ENCODE peak calls at places on chromosomes 4 and X, in ten cellular contexts. One of them, this sample, is unnamed.

GRCh38 chr4:138053601-138054322 is 188.4 kb downstream of the SLC7A11 start:
- DNase-seq in A673: peak; percentile 53
- DNase-seq in HepG2: no peak
- DNase-seq in GM23338: no peak
- DNase-seq in lower lobe of right lung: no peak
- DNase-seq in OCI-LY7: no peak
- DNase-seq in psoas muscle: no peak
- DNase-seq in fibroblast of lung: peak; percentile 94
- DNase-seq in esophagus muscularis mucosa: no peak
- DNase-seq in cardiac muscle cell: peak; percentile 87
- DNase-seq in this sample: no peak

GRCh38 chr4:155001229-155001628 is 207.2 kb upstream of the NPY2R start:
- DNase-seq in A673: no peak
- DNase-seq in HepG2: peak; percentile 18
- DNase-seq in GM23338: no peak
- DNase-seq in lower lobe of right lung: no peak
- DNase-seq in OCI-LY7: no peak
- DNase-seq in psoas muscle: no peak
- DNase-seq in fibroblast of lung: no peak
- DNase-seq in esophagus muscularis mucosa: no peak
- DNase-seq in cardiac muscle cell: no peak
- DNase-seq in this sample: no peak

GRCh38 chr4:187286536-187286935 is 562.9 kb upstream of the FAT1 start:
- DNase-seq in A673: no peak
- DNase-seq in HepG2: no peak
- DNase-seq in GM23338: no peak
- DNase-seq in lower lobe of right lung: no peak
- DNase-seq in OCI-LY7: no peak
- DNase-seq in psoas muscle: no peak
- DNase-seq in fibroblast of lung: peak; percentile 50
- DNase-seq in esophagus muscularis mucosa: no peak
- DNase-seq in cardiac muscle cell: peak; percentile 10
- DNase-seq in this sample: no peak

GRCh38 chrX:38839944-38840343 is 38.7 kb downstream of the MID1IP1 start:
- DNase-seq in A673: no peak
- DNase-seq in HepG2: no peak
- DNase-seq in GM23338: no peak
- DNase-seq in lower lobe of right lung: no peak
- DNase-seq in OCI-LY7: no peak
- DNase-seq in psoas muscle: no peak
- DNase-seq in fibroblast of lung: no peak
- DNase-seq in esophagus muscularis mucosa: no peak
- DNase-seq in cardiac muscle cell: no peak
- DNase-seq in this sample: no peak

GRCh38 chr4:129248621-129249020 is 152.7 kb downstream of the C4orf33 start:
- DNase-seq in A673: no peak
- DNase-seq in HepG2: no peak
- DNase-seq in GM23338: no peak
- DNase-seq in lower lobe of right lung: no peak
- DNase-seq in OCI-LY7: no peak
- DNase-seq in psoas muscle: no peak
- DNase-seq in fibroblast of lung: no peak
- DNase-seq in esophagus muscularis mucosa: no peak
- DNase-seq in cardiac muscle cell: no peak
- DNase-seq in this sample: no peak

GRCh38 chr4:53640576-53641459 is 49.5 kb upstream of the LNX1 start:
- DNase-seq in A673: peak; percentile 10
- DNase-seq in HepG2: no peak
- DNase-seq in GM23338: no peak
- DNase-seq in lower lobe of right lung: peak; percentile 57
- DNase-seq in OCI-LY7: no peak
- DNase-seq in psoas muscle: no peak
- DNase-seq in fibroblast of lung: no peak
- DNase-seq in esophagus muscularis mucosa: no peak
- DNase-seq in cardiac muscle cell: peak; percentile 39
- DNase-seq in this sample: no peak

GRCh38 chr4:101040776-101041175 is 306.6 kb downstream of the PPP3CA start:
- DNase-seq in A673: peak; percentile 59
- DNase-seq in HepG2: no peak
- DNase-seq in GM23338: peak; percentile 21
- DNase-seq in lower lobe of right lung: no peak
- DNase-seq in OCI-LY7: no peak
- DNase-seq in psoas muscle: no peak
- DNase-seq in fibroblast of lung: no peak
- DNase-seq in esophagus muscularis mucosa: no peak
- DNase-seq in cardiac muscle cell: no peak
- DNase-seq in this sample: no peak

GRCh38 chr4:165461176-165461835 is 82.5 kb downstream of the CPE start:
- DNase-seq in A673: no peak
- DNase-seq in HepG2: peak; percentile 54
- DNase-seq in GM23338: no peak
- DNase-seq in lower lobe of right lung: no peak
- DNase-seq in OCI-LY7: no peak
- DNase-seq in psoas muscle: no peak
- DNase-seq in fibroblast of lung: peak; percentile 96
- DNase-seq in esophagus muscularis mucosa: no peak
- DNase-seq in cardiac muscle cell: peak; percentile 89
- DNase-seq in this sample: no peak

GRCh38 chr4:158015241-158015640 is 157.6 kb downstream of the GASK1B start:
- DNase-seq in A673: no peak
- DNase-seq in HepG2: no peak
- DNase-seq in GM23338: no peak
- DNase-seq in lower lobe of right lung: no peak
- DNase-seq in OCI-LY7: no peak
- DNase-seq in psoas muscle: no peak
- DNase-seq in fibroblast of lung: peak; percentile 81
- DNase-seq in esophagus muscularis mucosa: no peak
- DNase-seq in cardiac muscle cell: peak; percentile 65
- DNase-seq in this sample: no peak

GRCh38 chr4:183960912-183961569 is 55.9 kb downstream of the STOX2 start:
- DNase-seq in A673: no peak
- DNase-seq in HepG2: no peak
- DNase-seq in GM23338: no peak
- DNase-seq in lower lobe of right lung: no peak
- DNase-seq in OCI-LY7: no peak
- DNase-seq in psoas muscle: no peak
- DNase-seq in fibroblast of lung: no peak
- DNase-seq in esophagus muscularis mucosa: no peak
- DNase-seq in cardiac muscle cell: no peak
- DNase-seq in this sample: peak; percentile 28

GRCh38 chr4:122588453-122589238 is 32.2 kb downstream of the IL21 start:
- DNase-seq in A673: no peak
- DNase-seq in HepG2: no peak
- DNase-seq in GM23338: no peak
- DNase-seq in lower lobe of right lung: no peak
- DNase-seq in OCI-LY7: no peak
- DNase-seq in psoas muscle: no peak
- DNase-seq in fibroblast of lung: peak; percentile 51
- DNase-seq in esophagus muscularis mucosa: no peak
- DNase-seq in cardiac muscle cell: no peak
- DNase-seq in this sample: no peak

GRCh38 chrX:134423606-134424005 is 36.4 kb upstream of the HPRT1 start:
- DNase-seq in A673: peak; percentile 36
- DNase-seq in HepG2: peak; percentile 3
- DNase-seq in GM23338: no peak
- DNase-seq in lower lobe of right lung: no peak
- DNase-seq in OCI-LY7: peak; percentile 21
- DNase-seq in psoas muscle: no peak
- DNase-seq in fibroblast of lung: peak; percentile 15
- DNase-seq in esophagus muscularis mucosa: no peak
- DNase-seq in cardiac muscle cell: peak; percentile 50
- DNase-seq in this sample: no peak
- TF ChIP-seq CTCF in A673: peak; percentile 60
- TF ChIP-seq CTCF in HepG2: peak; percentile 39
- TF ChIP-seq CTCF in GM23338: peak; percentile 18
- TF ChIP-seq CTCF in lower lobe of right lung: no peak
- TF ChIP-seq CTCF in OCI-LY7: peak; percentile 58
- TF ChIP-seq CTCF in psoas muscle: peak; percentile 9
- TF ChIP-seq CTCF in fibroblast of lung: peak; percentile 36
- TF ChIP-seq CTCF in esophagus muscularis mucosa: no peak
- TF ChIP-seq CTCF in cardiac muscle cell: peak; percentile 41
- TF ChIP-seq CTCF in this sample: peak; percentile 40

GRCh38 chr4:22670953-22671352 is 21.8 kb upstream of the GBA3 start:
- DNase-seq in A673: peak; percentile 7
- DNase-seq in HepG2: no peak
- DNase-seq in GM23338: no peak
- DNase-seq in lower lobe of right lung: no peak
- DNase-seq in OCI-LY7: no peak
- DNase-seq in psoas muscle: no peak
- DNase-seq in fibroblast of lung: peak; percentile 54
- DNase-seq in esophagus muscularis mucosa: no peak
- DNase-seq in cardiac muscle cell: peak; percentile 60
- DNase-seq in this sample: no peak

GRCh38 chr4:22668702-22669101 is 24.0 kb upstream of the GBA3 start:
- DNase-seq in A673: no peak
- DNase-seq in HepG2: no peak
- DNase-seq in GM23338: no peak
- DNase-seq in lower lobe of right lung: no peak
- DNase-seq in OCI-LY7: no peak
- DNase-seq in psoas muscle: no peak
- DNase-seq in fibroblast of lung: no peak
- DNase-seq in esophagus muscularis mucosa: no peak
- DNase-seq in cardiac muscle cell: peak; percentile 7
- DNase-seq in this sample: no peak

GRCh38 chr4:22676058-22676457 is 16.7 kb upstream of the GBA3 start:
- DNase-seq in A673: no peak
- DNase-seq in HepG2: no peak
- DNase-seq in GM23338: no peak
- DNase-seq in lower lobe of right lung: no peak
- DNase-seq in OCI-LY7: no peak
- DNase-seq in psoas muscle: no peak
- DNase-seq in fibroblast of lung: no peak
- DNase-seq in esophagus muscularis mucosa: no peak
- DNase-seq in cardiac muscle cell: no peak
- DNase-seq in this sample: no peak

GRCh38 chr4:22672944-22673343 is 19.8 kb upstream of the GBA3 start:
- DNase-seq in A673: no peak
- DNase-seq in HepG2: no peak
- DNase-seq in GM23338: no peak
- DNase-seq in lower lobe of right lung: no peak
- DNase-seq in OCI-LY7: no peak
- DNase-seq in psoas muscle: no peak
- DNase-seq in fibroblast of lung: no peak
- DNase-seq in esophagus muscularis mucosa: no peak
- DNase-seq in cardiac muscle cell: no peak
- DNase-seq in this sample: no peak

DNA sequence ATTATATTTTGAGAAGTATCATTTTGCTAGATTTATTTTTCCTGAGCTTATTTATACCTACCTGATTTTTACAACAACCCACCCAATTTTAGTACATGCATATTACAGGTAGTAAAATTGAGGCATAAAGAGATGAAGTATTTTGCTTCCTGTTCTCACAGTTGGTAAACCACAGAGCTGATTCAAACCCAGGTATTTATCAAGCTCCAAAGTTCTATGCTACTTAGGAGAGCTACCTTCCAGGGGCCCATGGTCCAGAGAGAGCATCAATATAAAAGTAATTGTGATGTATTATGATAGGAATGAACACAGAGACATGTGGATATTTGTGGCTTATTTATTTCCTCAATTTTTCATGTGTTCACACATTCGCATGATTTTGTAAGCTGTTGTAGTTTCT is 20.2 kb upstream of the GBA3 start:
- DNase-seq in A673: no peak
- DNase-seq in HepG2: no peak
- DNase-seq in GM23338: no peak
- DNase-seq in lower lobe of right lung: no peak
- DNase-seq in OCI-LY7: no peak
- DNase-seq in psoas muscle: no peak
- DNase-seq in fibroblast of lung: no peak
- DNase-seq in esophagus muscularis mucosa: no peak
- DNase-seq in cardiac muscle cell: no peak
- DNase-seq in this sample: no peak
- H3K4me1 ChIP-seq in A673: no peaks in the 10 kb centered on the region
- H3K4me1 ChIP-seq in HepG2: no peaks in the 10 kb centered on the region
- H3K4me1 ChIP-seq in GM23338: peaks cover 15% of the 10 kb centered on the region
- H3K4me1 ChIP-seq in lower lobe of right lung: no peaks in the 10 kb centered on the region
- H3K4me1 ChIP-seq in OCI-LY7: no peaks in the 10 kb centered on the region
- H3K4me1 ChIP-seq in psoas muscle: peaks cover 6% of the 10 kb centered on the region
- H3K4me1 ChIP-seq in fibroblast of lung: no peaks in the 10 kb centered on the region
- H3K4me1 ChIP-seq in esophagus muscularis mucosa: no peaks in the 10 kb centered on the region
- H3K4me1 ChIP-seq in cardiac muscle cell: peaks cover 35% of the 10 kb centered on the region
- H3K4me1 ChIP-seq in this sample: no peaks in the 10 kb centered on the region

GRCh38 chr4:70197842-70198241 is 2.3 kb downstream of the ODAM start:
- DNase-seq in A673: no peak
- DNase-seq in HepG2: peak; percentile 72
- DNase-seq in GM23338: peak; percentile 31
- DNase-seq in lower lobe of right lung: peak; percentile 47
- DNase-seq in OCI-LY7: no peak
- DNase-seq in psoas muscle: no peak
- DNase-seq in fibroblast of lung: peak; percentile 0
- DNase-seq in esophagus muscularis mucosa: no peak
- DNase-seq in cardiac muscle cell: peak; percentile 6
- DNase-seq in this sample: peak; percentile 36
- H3K4me3 ChIP-seq in A673: no peak overlapping the region
- H3K4me3 ChIP-seq in HepG2: no peak overlapping the region
- H3K4me3 ChIP-seq in GM23338: no peak overlapping the region
- H3K4me3 ChIP-seq in lower lobe of right lung: no peak overlapping the region
- H3K4me3 ChIP-seq in OCI-LY7: no peak overlapping the region
- H3K4me3 ChIP-seq in psoas muscle: no peak overlapping the region
- H3K4me3 ChIP-seq in fibroblast of lung: no peak overlapping the region
- H3K4me3 ChIP-seq in esophagus muscularis mucosa: no peak overlapping the region
- H3K4me3 ChIP-seq in cardiac muscle cell: no peak overlapping the region
- H3K4me3 ChIP-seq in this sample: no peak overlapping the region

GRCh38 chrX:12814434-12814833 is 23.2 kb downstream of the PRPS2 start:
- DNase-seq in A673: peak; percentile 52
- DNase-seq in HepG2: peak; percentile 29
- DNase-seq in GM23338: peak; percentile 62
- DNase-seq in lower lobe of right lung: no peak
- DNase-seq in OCI-LY7: peak; percentile 69
- DNase-seq in psoas muscle: no peak
- DNase-seq in fibroblast of lung: peak; percentile 25
- DNase-seq in esophagus muscularis mucosa: no peak
- DNase-seq in cardiac muscle cell: peak; percentile 67
- DNase-seq in this sample: peak; percentile 38
- TF ChIP-seq CTCF in A673: peak; percentile 61
- TF ChIP-seq CTCF in HepG2: peak; percentile 71
- TF ChIP-seq CTCF in GM23338: peak; percentile 62
- TF ChIP-seq CTCF in lower lobe of right lung: peak; percentile 38
- TF ChIP-seq CTCF in OCI-LY7: peak; percentile 79
- TF ChIP-seq CTCF in psoas muscle: peak; percentile 31
- TF ChIP-seq CTCF in fibroblast of lung: peak; percentile 58
- TF ChIP-seq CTCF in esophagus muscularis mucosa: peak; percentile 41
- TF ChIP-seq CTCF in cardiac muscle cell: peak; percentile 50
- TF ChIP-seq CTCF in this sample: peak; percentile 64

DNA sequence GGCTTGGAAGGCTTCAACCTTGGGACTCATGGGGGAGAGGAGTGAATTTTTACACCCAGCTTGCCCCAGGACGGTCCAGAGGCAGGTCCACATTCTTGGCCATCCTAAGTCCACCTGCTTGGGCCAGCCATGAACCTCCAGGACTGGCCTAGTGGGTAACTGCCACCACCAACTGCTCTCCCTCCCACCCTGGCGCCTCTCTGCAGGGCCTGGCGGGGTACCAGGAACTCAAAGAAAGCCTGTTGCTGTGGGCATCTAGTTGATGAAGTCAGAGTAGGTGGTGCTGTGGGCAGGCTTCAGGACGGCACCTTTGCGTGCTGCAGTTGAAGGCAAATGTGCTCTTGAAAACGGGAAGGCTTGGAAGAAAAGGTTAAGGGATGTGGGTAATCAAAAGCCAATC is 12.0 kb downstream of the BCOR start:
- DNase-seq in A673: no peak
- DNase-seq in HepG2: no peak
- DNase-seq in GM23338: no peak
- DNase-seq in lower lobe of right lung: no peak
- DNase-seq in OCI-LY7: no peak
- DNase-seq in psoas muscle: no peak
- DNase-seq in fibroblast of lung: no peak
- DNase-seq in esophagus muscularis mucosa: no peak
- DNase-seq in cardiac muscle cell: no peak
- DNase-seq in this sample: no peak
- H3K4me1 ChIP-seq in A673: peaks cover 72% of the 10 kb centered on the region
- H3K4me1 ChIP-seq in HepG2: peaks cover 94% of the 10 kb centered on the region
- H3K4me1 ChIP-seq in GM23338: peaks cover 63% of the 10 kb centered on the region
- H3K4me1 ChIP-seq in lower lobe of right lung: peaks cover 59% of the 10 kb centered on the region
- H3K4me1 ChIP-seq in OCI-LY7: peaks cover 66% of the 10 kb centered on the region
- H3K4me1 ChIP-seq in psoas muscle: peaks cover 29% of the 10 kb centered on the region
- H3K4me1 ChIP-seq in fibroblast of lung: peaks cover 30% of the 10 kb centered on the region
- H3K4me1 ChIP-seq in esophagus muscularis mucosa: peaks cover 96% of the 10 kb centered on the region
- H3K4me1 ChIP-seq in cardiac muscle cell: peaks cover 67% of the 10 kb centered on the region
- H3K4me1 ChIP-seq in this sample: peaks cover 32% of the 10 kb centered on the region